ENCODE peak calls at places on chromosome X, in seven cellular contexts. M is HCT116, B is H1, Z is SK-N-SH, Y is K562, Q is HepG2, D is GM12878. V is an unnamed sample.
A peak's percentile ranks its signal among the peaks of the same experiment; 100 is the strongest.

GRCh38 chrX:103586659-103587058 is 1.3 kb downstream of the TCEAL4 start:
- DNase-seq in Q (no peak), D (no peak), B (no peak), M (no peak), Z (no peak), Y (no peak), V (no peak)

GRCh38 chrX:2690856-2691542 is at the start of gene CD99:
- DNase-seq in M (no peak), Q (peak; percentile 80), Z (peak; percentile 90), B (no peak), Y (peak; percentile 84), D (peak; percentile 46), V (no peak)

GRCh38 chrX:55342533-55343501 is 78.1 kb upstream of the PAGE3 start:
- DNase-seq in Y (peak; percentile 52), B (peak; percentile 15), M (no peak), Z (peak; percentile 48), D (peak; percentile 21), Q (peak; percentile 3), V (peak; percentile 15)

GRCh38 chrX:47625365-47625764 is 4.4 kb downstream of the CFP start:
- DNase-seq in B (no peak), Y (no peak), M (no peak), Q (no peak), Z (no peak), D (no peak), V (no peak)

GRCh38 chrX:87755493-87755892 is 237.9 kb downstream of the KLHL4 start:
- DNase-seq in Q (no peak), M (no peak), D (no peak), Z (no peak), Y (no peak), B (no peak), V (no peak)

GRCh38 chrX:3811331-3812311 is 98.2 kb upstream of the PRKX start:
- DNase-seq in M (peak; percentile 6), B (no peak), Y (peak; percentile 46), Q (peak; percentile 16), D (peak; percentile 84), Z (peak; percentile 35), V (no peak)

GRCh38 chrX:65726708-65727107 is 59.3 kb downstream of the MSN start:
- DNase-seq in B (no peak), Q (no peak), Z (no peak), Y (no peak), D (no peak), M (no peak), V (no peak)

GRCh38 chrX:77564824-77565223 is 117.6 kb downstream of the FGF16 start:
- DNase-seq in Z (no peak), Q (no peak), Y (no peak), M (no peak), B (no peak), D (no peak), V (no peak)

GRCh38 chrX:155535866-155536265 is 76.9 kb downstream of the TMLHE start:
- DNase-seq in D (no peak), Z (no peak), M (no peak), Q (no peak), Y (no peak), B (no peak), V (no peak)

GRCh38 chrX:110741213-110741796 is 54.3 kb downstream of the CHRDL1 start:
- DNase-seq in B (no peak), Y (no peak), D (no peak), M (no peak), Q (no peak), Z (no peak), V (no peak)

GRCh38 chrX:105211051-105211575 is 9.4 kb downstream of the TEX13A start:
- DNase-seq in Z (no peak), Q (no peak), D (no peak), M (no peak), B (no peak), Y (no peak), V (no peak)

GRCh38 chrX:52933976-52934703 is 24.2 kb downstream of the FAM156A start:
- DNase-seq in D (no peak), Y (no peak), B (no peak), Q (no peak), M (no peak), Z (no peak), V (no peak)

GRCh38 chrX:34875204-34875603 is 67.4 kb upstream of the FAM47B start:
- DNase-seq in Z (no peak), M (no peak), Q (no peak), D (no peak), Y (no peak), B (no peak), V (peak; percentile 12)

GRCh38 chrX:142804085-142804484 is 221.6 kb upstream of the SPANXN4 start:
- DNase-seq in D (no peak), M (no peak), B (no peak), Y (no peak), Z (peak; percentile 4), Q (no peak), V (no peak)

GRCh38 chrX:15349046-15349445 is 13.7 kb upstream of the PIGA start:
- DNase-seq in M (peak; percentile 39), Q (peak; percentile 55), B (no peak), Y (peak; percentile 29), Z (peak; percentile 62), D (no peak), V (peak; percentile 13)

GRCh38 chrX:118432799-118433198 is 62.8 kb upstream of the DOCK11 start:
- DNase-seq in Z (no peak), B (no peak), D (no peak), M (no peak), Q (no peak), Y (no peak), V (no peak)

GRCh38 chrX:21905209-21905735 is 35.2 kb upstream of the SMS start:
- DNase-seq in Z (no peak), Q (no peak), M (no peak), D (no peak), B (peak; percentile 5), Y (no peak), V (no peak)

GRCh38 chrX:116667346-116667745 is 204.6 kb upstream of the CT83 start:
- DNase-seq in Z (no peak), D (no peak), Q (no peak), Y (no peak), B (no peak), M (no peak), V (no peak)

GRCh38 chrX:276588-277171 is 4.5 kb upstream of the PLCXD1 start:
- DNase-seq in B (no peak), D (no peak), Q (no peak), M (no peak), Y (peak; percentile 27), Z (peak; percentile 62), V (no peak)

GRCh38 chrX:103061486-103061885 is 2.5 kb downstream of the BEX1 start:
- DNase-seq in D (no peak), Y (no peak), Z (no peak), M (no peak), B (no peak), Q (peak; percentile 2), V (no peak)

GRCh38 chrX:46791927-46792825 is 33.3 kb upstream of the SLC9A7 start:
- DNase-seq in Y (peak; percentile 9), D (peak; percentile 68), Q (peak; percentile 32), M (peak; percentile 63), B (no peak), Z (no peak), V (peak; percentile 85)

GRCh38 chrX:145613894-145614293 is 203.7 kb upstream of the SLITRK2 start:
- DNase-seq in D (no peak), Q (no peak), B (no peak), Y (no peak), Z (no peak), M (no peak), V (no peak)

GRCh38 chrX:121260568-121261240 is 213.3 kb downstream of the GLUD2 start:
- DNase-seq in Y (no peak), D (no peak), Z (no peak), B (no peak), M (no peak), Q (no peak), V (no peak)

GRCh38 chrX:6226053-6226645 is 2.5 kb downstream of the NLGN4X start:
- DNase-seq in Y (no peak), B (no peak), D (no peak), Q (no peak), Z (peak; percentile 70), M (no peak), V (no peak)

DNA sequence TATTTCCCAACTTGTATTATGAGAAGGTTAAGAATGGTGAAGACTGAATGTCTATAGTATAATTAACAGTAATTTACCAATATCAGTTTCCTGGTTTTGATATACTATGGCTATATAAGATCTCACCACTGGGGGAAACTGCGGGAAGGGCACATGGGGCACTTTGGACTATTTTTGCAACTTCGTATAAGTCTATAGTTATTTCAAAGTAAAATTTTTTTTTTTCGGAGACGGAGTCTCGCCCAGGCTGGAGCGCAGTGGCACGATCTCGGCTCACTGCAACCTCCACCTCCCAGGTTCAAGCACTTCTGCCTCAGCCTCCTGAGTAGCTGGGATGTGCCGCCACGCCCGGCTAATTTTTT is 46.1 kb downstream of the CXorf58 start:
- DNase-seq in Y (peak; percentile 22), B (no peak), Z (no peak), Q (no peak), M (no peak), D (no peak), V (no peak)
- H3K27ac ChIP-seq in Y (peak overlapping the region; percentile 86), B (no peak overlapping the region), Z (no peak overlapping the region), Q (no peak overlapping the region), M (no peak overlapping the region), D (no peak overlapping the region), V (no peak overlapping the region)

GRCh38 chrX:100447563-100448397 is 37.7 kb upstream of the PCDH19 start:
- DNase-seq in B (no peak), Q (no peak), M (peak; percentile 31), Z (peak; percentile 61), Y (peak; percentile 46), D (no peak), V (peak; percentile 22)
- TF ChIP-seq SIN3A in B (no peak), Q (no peak), M (no peak), Z (no peak), Y (no peak), D (no peak), V (no peak)

GRCh38 chrX:12115377-12115776 is 22.9 kb upstream of the FRMPD4 start:
- DNase-seq in B (no peak), Q (no peak), Y (peak; percentile 11), M (no peak), D (no peak), Z (no peak), V (no peak)
- TF ChIP-seq CTCF in B (peak; percentile 49), Q (no peak), Y (no peak), M (no peak), D (peak; percentile 44), Z (peak; percentile 44), V (no peak)

DNA sequence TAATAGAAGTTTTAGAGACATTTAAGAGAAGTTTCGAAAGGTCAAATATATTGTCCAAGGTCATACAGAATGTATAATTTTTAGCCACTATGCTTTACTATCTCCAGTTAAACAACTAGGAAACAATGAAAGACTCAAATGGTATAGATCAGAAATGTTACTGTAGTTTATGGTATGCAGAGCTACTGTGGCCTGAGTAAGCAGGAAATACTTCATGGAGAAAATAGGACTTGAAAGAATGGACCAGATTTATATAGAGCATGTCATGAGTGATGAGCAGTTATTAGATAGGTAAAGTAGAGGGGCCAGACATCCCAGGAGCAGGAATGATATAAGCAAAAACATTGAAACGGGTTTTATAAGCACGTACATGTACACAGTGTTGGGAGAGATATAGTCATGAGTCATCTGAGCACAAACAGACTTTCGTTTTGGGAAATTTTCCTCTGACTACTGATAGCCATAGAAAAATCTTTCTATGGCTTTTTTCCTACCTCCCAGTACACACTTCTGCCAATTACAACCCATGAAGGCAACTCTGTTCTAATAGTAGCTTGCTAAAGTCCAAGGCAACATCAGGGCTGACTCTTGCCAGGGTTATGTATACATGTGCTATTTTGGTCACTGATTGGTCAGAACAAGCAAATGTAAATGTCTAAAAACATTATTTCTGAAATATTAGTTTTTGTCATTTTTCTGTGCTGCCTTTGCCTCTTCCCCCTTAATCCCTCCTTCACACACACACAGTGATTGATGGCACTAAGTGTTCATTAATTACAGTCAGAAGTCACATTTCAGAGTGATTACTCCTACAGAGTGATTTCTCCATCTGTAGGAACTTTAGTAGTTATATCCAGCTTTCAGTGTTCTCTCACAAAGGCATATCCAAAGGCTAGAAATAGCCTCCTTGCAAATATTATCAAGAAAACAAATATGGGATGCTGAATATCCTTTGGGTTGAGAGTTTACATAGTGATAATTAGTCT is 198.7 kb downstream of the ENOX2 start:
- DNase-seq in Z (no peak), Y (peak; percentile 12), D (no peak), Q (peak; percentile 66), M (no peak), B (no peak), V (no peak)
- H3K27ac ChIP-seq in Z (peak overlapping the region; percentile 43), Y (peak overlapping the region; percentile 66), D (no peak overlapping the region), Q (peak overlapping the region; percentile 76), M (no peak overlapping the region), B (no peak overlapping the region), V (no peak overlapping the region)